ENCODE peak calls at places on chromosomes 3 and 15, in five cellular contexts. Q is HuH-7.5, M is mucosa of gallbladder, J is GM03348, V is NCI-H1105. T is an unnamed sample.

GRCh38 chr3:48685603-48686511 is at the start of gene NCKIPSD:
- DNase-seq in M (peak; percentile 91), V (peak; percentile 64), J (peak; percentile 98), Q (peak; percentile 93), T (peak; percentile 95)

GRCh38 chr3:49413338-49413734 is 1.1 kb downstream of the TCTA start:
- DNase-seq in Q (no peak), M (no peak), V (no peak), J (no peak), T (no peak)

GRCh38 chr15:51878446-51879386 is 49.3 kb downstream of the TMOD3 start:
- DNase-seq in M (no peak), J (no peak), V (no peak), Q (no peak), T (no peak)

GRCh38 chr3:116331370-116331769 is 113.9 kb downstream of the LSAMP start:
- DNase-seq in J (no peak), M (no peak), V (no peak), Q (no peak), T (no peak)

GRCh38 chr15:82298520-82298919 is 35.9 kb downstream of the SAXO2 start:
- DNase-seq in M (no peak), Q (no peak), V (no peak), J (no peak), T (peak; percentile 53)

GRCh38 chr3:161415506-161416231 is 44.4 kb upstream of the SPTSSB start:
- DNase-seq in J (peak; percentile 39), M (no peak), V (no peak), Q (no peak), T (no peak)

GRCh38 chr3:106836906-106837305 is 540.3 kb upstream of the CCDC54 start:
- DNase-seq in Q (no peak), V (no peak), J (no peak), M (no peak), T (no peak)

GRCh38 chr3:133377396-133377795 is 22.5 kb upstream of the BFSP2 start:
- DNase-seq in J (peak; percentile 77), M (no peak), V (peak; percentile 38), Q (peak; percentile 52), T (peak; percentile 41)

GRCh38 chr15:90268415-90268814 is 2.9 kb downstream of the NGRN start:
- DNase-seq in V (no peak), M (no peak), J (no peak), Q (no peak), T (no peak)

GRCh38 chr3:70979983-70980645 is 603.4 kb downstream of the FOXP1 start:
- DNase-seq in V (no peak), M (no peak), J (no peak), Q (no peak), T (no peak)

GRCh38 chr3:156226676-156227420 is 106.5 kb downstream of the KCNAB1 start:
- DNase-seq in V (no peak), M (no peak), Q (no peak), J (no peak), T (no peak)

T was measured in testis.